ENCODE peak calls at places on chromosomes 1 and 21, in ten cellular contexts. L is IMR-90, X is ovary, N is endothelial cell of umbilical vein, B is transverse colon, Z is H54, Q is gastrocnemius medialis, O is prostate gland, I is right lobe of liver, S is adrenal gland. A is an unnamed sample.

GRCh38 chr21:30831194-30831765 is 1.7 kb upstream of the KRTAP7-1 start:
- DNase-seq in L (no peak), X (no peak), N (no peak), B (no peak), Z (no peak), Q (no peak), O (no peak), I (no peak), S (no peak), A (peak; percentile 8)

GRCh38 chr1:155241069-155241679 is 14.1 kb downstream of the ENTREP3 start:
- DNase-seq in L (peak; percentile 83), X (no peak), N (peak; percentile 81), B (peak; percentile 84), Z (peak; percentile 63), Q (peak; percentile 70), O (peak; percentile 81), I (no peak), S (peak; percentile 76), A (peak; percentile 80)

GRCh38 chr1:207968521-207968944 is 57.6 kb upstream of the CD34 start:
- DNase-seq in L (no peak), X (no peak), N (no peak), B (no peak), Z (no peak), Q (no peak), O (no peak), I (no peak), S (no peak), A (no peak)

GRCh38 chr1:63630666-63631065 is 37.5 kb downstream of the PGM1 start:
- DNase-seq in L (no peak), X (no peak), N (no peak), B (no peak), Z (no peak), Q (no peak), O (no peak), I (no peak), S (no peak), A (no peak)

GRCh38 chr21:45995686-45996179 is 14.2 kb downstream of the COL6A1 start:
- DNase-seq in L (no peak), X (peak; percentile 43), N (no peak), B (peak; percentile 7), Z (no peak), Q (peak; percentile 14), O (no peak), I (peak; percentile 21), S (peak; percentile 15), A (no peak)

GRCh38 chr21:46633561-46633960 is 1.9 kb upstream of the PRMT2 start:
- DNase-seq in L (no peak), X (no peak), N (no peak), B (no peak), Z (no peak), Q (no peak), O (no peak), I (no peak), S (no peak), A (no peak)

GRCh38 chr1:226436855-226437491 is 29.1 kb upstream of the PARP1 start:
- DNase-seq in L (no peak), X (no peak), N (no peak), B (peak; percentile 13), Z (no peak), Q (no peak), O (no peak), I (no peak), S (no peak), A (peak; percentile 23)

GRCh38 chr1:220881918-220882891 is 3.0 kb downstream of the HLX start:
- DNase-seq in L (peak; percentile 59), X (no peak), N (no peak), B (peak; percentile 46), Z (no peak), Q (no peak), O (no peak), I (peak; percentile 60), S (no peak), A (peak; percentile 32)

GRCh38 chr1:62212411-62212810 is 17.8 kb downstream of the L1TD1 start:
- DNase-seq in L (no peak), X (no peak), N (no peak), B (no peak), Z (no peak), Q (no peak), O (no peak), I (no peak), S (no peak), A (no peak)

DNA sequence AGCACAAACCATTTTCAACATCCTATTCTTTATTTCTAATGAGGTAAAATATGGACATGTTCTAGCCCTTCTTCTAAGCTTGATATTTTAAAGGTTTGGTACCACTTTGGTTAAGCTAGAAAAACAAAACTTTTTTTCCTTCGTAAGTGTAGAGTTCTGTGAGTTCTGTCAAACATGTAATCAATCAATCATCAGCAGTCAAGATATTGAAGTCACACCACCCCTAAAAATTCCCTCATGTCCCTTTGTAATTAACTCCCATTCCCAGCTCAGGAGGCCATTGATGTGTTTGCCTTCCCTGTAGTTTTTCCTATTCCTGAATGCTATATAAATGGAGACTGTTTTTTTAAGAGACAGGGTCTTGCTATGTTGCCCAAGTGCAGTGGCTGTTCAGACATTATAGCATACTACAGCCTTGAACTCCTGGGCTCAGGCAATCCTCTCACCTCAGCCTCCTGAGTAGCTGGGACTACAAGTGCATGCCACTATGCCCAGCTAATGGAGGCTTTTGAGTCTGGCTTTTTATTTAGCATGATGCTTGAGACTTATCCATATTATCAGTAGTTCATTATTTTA is 23.0 kb downstream of the IVNS1ABP start:
- DNase-seq in L (no peak), X (no peak), N (no peak), B (no peak), Z (no peak), Q (no peak), O (no peak), I (no peak), S (no peak), A (no peak)
- TF ChIP-seq POLR2A in L (peak; percentile 14), X (no peak), N (no peak), B (no peak), Z (no peak), Q (no peak), O (no peak), I (no peak), S (no peak), A (no peak)

DNA sequence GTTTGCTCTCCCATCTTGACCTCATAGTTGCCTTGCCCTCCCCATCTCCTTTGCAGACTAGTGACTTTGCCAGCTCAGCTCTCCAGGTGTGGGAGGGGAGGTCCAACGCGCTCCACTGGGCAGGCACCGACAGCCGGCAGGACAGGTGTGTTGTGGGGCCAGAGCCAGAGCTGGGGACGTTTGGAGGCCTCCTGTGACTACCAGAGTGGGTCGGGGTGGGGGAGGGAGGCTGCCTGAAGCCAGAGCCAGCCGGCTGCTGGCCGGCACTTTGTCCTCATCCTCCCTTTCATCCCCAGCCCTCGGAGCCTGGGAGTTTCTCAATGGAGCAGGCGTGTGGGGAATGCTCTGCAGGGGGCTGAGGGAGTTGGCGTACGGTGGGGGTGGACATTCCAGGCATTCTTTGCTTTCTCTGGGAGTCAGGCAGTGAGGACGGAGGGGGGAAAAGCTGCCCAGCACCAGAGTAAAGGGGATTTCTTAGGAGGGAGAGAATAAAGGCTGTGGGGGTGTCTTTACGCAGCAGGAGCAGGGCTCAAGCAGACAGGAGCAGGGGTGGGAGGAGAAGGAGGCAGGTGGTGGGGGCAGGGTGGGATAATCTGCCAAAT is 20.2 kb downstream of the NUAK2 start:
- DNase-seq in L (peak; percentile 97), X (peak; percentile 83), N (peak; percentile 62), B (peak; percentile 51), Z (peak; percentile 86), Q (no peak), O (peak; percentile 42), I (peak; percentile 35), S (peak; percentile 26), A (peak; percentile 98)
- TF ChIP-seq POLR2A in L (peak; percentile 41), X (no peak), N (no peak), B (no peak), Z (no peak), Q (no peak), O (no peak), I (no peak), S (no peak), A (peak; percentile 37)

GRCh38 chr21:29022141-29022540 is 2.3 kb upstream of the USP16 start:
- DNase-seq in L (no peak), X (no peak), N (no peak), B (no peak), Z (no peak), Q (no peak), O (no peak), I (no peak), S (no peak), A (no peak)

GRCh38 chr21:29017639-29018237 is 1.4 kb downstream of the RWDD2B start:
- DNase-seq in L (no peak), X (no peak), N (peak; percentile 82), B (no peak), Z (no peak), Q (no peak), O (no peak), I (no peak), S (no peak), A (no peak)

DNA sequence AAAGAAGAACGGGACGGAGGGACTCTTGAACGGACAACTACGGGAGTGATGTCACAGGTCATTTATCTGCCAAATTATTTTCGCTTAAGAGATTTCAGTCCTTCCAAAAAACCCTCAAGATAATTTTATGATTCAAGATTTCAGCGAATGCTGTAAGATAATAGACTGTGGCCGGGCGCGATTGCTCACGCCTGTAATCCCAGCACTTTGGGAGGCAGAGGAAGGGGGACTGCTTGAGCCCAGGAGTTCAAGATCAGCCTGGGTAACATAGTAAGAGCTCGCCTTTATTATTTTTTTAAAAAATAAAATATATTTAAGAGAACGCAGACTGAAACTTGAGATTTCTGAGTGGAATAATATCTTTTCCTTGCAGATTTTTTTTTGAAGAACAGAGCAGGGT is 609 bp downstream of the RWDD2B start:
- DNase-seq in L (no peak), X (no peak), N (peak; percentile 15), B (no peak), Z (no peak), Q (no peak), O (no peak), I (no peak), S (peak; percentile 41), A (no peak)
- TF ChIP-seq POLR2A in L (no peak), X (no peak), N (no peak), B (no peak), Z (no peak), Q (no peak), O (no peak), I (no peak), S (no peak), A (no peak)

DNA sequence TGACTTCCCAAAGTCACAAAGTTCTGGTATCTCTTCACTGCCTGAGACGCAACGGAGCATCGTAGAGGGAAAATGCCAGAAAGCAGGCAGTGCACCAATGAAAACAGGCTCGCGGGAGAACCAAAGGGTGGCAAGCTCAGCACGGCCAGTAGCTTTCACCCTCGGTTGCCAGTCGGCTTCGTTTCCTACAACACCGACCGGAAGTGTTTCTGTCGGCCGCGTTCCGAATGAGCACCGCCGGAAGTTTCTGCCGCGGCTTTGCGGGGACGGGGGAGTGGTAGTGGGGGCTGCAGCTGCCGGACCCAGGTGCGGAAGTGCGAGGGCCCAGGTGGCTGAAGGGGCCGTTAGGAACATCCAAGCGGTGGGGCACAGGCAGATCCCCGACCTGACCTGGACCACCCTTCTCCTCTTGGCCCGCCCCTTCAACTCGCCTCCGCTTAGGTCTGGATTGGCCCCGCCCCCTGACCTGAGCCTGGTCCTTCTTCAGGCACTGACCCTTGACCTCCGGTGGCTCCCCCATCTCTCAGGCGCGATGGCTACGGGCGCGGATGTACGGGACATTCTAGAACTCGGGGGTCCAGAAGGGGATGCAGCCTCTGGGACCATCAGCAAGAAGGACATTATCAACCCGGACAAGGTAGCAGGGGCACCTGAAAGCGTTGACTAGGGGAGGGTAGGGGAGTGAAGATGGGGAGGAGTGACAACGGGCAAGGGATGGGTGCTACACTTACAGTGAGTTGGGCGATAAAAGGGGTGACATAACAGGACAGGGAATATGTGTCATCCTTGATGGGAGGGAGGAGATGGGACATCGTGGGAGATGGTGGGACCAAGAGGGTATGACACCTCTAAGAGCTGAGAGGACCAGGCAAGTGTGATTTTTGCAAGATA is at the start of gene DMAP1:
- DNase-seq in L (peak; percentile 83), X (peak; percentile 87), N (peak; percentile 81), B (peak; percentile 87), Z (peak; percentile 60), Q (peak; percentile 74), O (peak; percentile 73), I (peak; percentile 87), S (peak; percentile 86), A (peak; percentile 88)
- TF ChIP-seq POLR2A in L (no peak), X (peak; percentile 29), N (peak; percentile 69), B (no peak), Z (peak; percentile 32), Q (no peak), O (peak; percentile 32), I (no peak), S (peak; percentile 35), A (peak; percentile 55)

A was measured in body of pancreas.